ENCODE peak calls at places on chromosomes 12 and 14, in eight cellular contexts. A is activated CD8-positive, alpha-beta memory T cell treated with anti-CD3 and anti-CD28 coated beads for 48 hours; Z is effector memory CD8-positive, alpha-beta T cell; S is A673; L is substantia nigra; T is ovary; B is tibial nerve; R is stimulated activated CD4-positive, alpha-beta T cell treated with anti-CD3 and anti-CD28 coated beads, TNF-alpha, amount 100 ng/mL, for 1 hour. X is an unnamed sample.

GRCh38 chr12:2337031-2338010 is 284.5 kb downstream of the CACNA1C start:
- DNase-seq in T (no peak), R (no peak), A (no peak), S (no peak), L (no peak), Z (no peak), B (no peak), X (no peak)

GRCh38 chr14:103740991-103741689 is 25.5 kb downstream of the ZFYVE21 start:
- DNase-seq in B (peak; percentile 12), A (no peak), R (no peak), L (no peak), S (no peak), Z (no peak), T (peak; percentile 76), X (peak; percentile 59)

GRCh38 chr14:99995700-99996356 is 69.4 kb upstream of the EVL start:
- DNase-seq in B (peak; percentile 38), Z (peak; percentile 66), T (no peak), R (no peak), A (peak; percentile 33), S (peak; percentile 69), L (peak; percentile 27), X (peak; percentile 77)

GRCh38 chr12:464484-465267 is 4.9 kb downstream of the B4GALNT3 start:
- DNase-seq in R (no peak), A (no peak), T (no peak), S (no peak), Z (no peak), B (no peak), L (no peak), X (no peak)

GRCh38 chr14:75563931-75564330 is 14.5 kb upstream of the FLVCR2 start:
- DNase-seq in S (no peak), R (no peak), Z (no peak), L (no peak), B (no peak), A (no peak), T (no peak), X (no peak)

GRCh38 chr12:67637718-67638117 is 10.8 kb upstream of the DYRK2 start:
- DNase-seq in T (no peak), L (no peak), S (no peak), B (no peak), R (no peak), A (no peak), Z (no peak), X (no peak)

GRCh38 chr14:33287204-33287603 is 348.5 kb downstream of the NPAS3 start:
- DNase-seq in B (no peak), R (no peak), T (no peak), Z (no peak), S (peak; percentile 45), L (no peak), A (no peak), X (no peak)

GRCh38 chr14:61802010-61802621 is 39.9 kb downstream of the SNAPC1 start:
- DNase-seq in Z (no peak), A (no peak), B (no peak), S (no peak), T (no peak), R (no peak), L (no peak), X (no peak)

GRCh38 chr12:46489951-46490388 is 117.4 kb upstream of the SLC38A2 start:
- DNase-seq in A (no peak), S (no peak), R (no peak), L (no peak), T (no peak), B (no peak), Z (no peak), X (no peak)

GRCh38 chr12:100450726-100451125 is 22.9 kb upstream of the NR1H4 start:
- DNase-seq in R (no peak), L (no peak), Z (no peak), T (no peak), S (no peak), A (no peak), B (no peak), X (no peak)

GRCh38 chr12:74646831-74647230 is 109.2 kb downstream of the ATXN7L3B start:
- DNase-seq in Z (no peak), B (no peak), T (no peak), L (no peak), S (peak; percentile 80), A (no peak), R (no peak), X (no peak)

GRCh38 chr12:76037130-76038105 is 5.8 kb upstream of the PHLDA1 start:
- DNase-seq in A (no peak), L (no peak), S (peak; percentile 88), B (no peak), R (no peak), Z (peak; percentile 36), T (no peak), X (no peak)

GRCh38 chr12:107415066-107415465 is 270.5 kb upstream of the PWP1 start:
- DNase-seq in B (no peak), A (no peak), L (no peak), R (no peak), S (no peak), T (no peak), Z (no peak), X (no peak)

GRCh38 chr12:124636138-124636968 is 68.9 kb upstream of the NCOR2 start:
- DNase-seq in B (no peak), R (no peak), L (no peak), S (peak; percentile 64), A (peak; percentile 11), Z (no peak), T (no peak), X (no peak)

GRCh38 chr12:3662516-3662915 is 90.4 kb downstream of the CRACR2A start:
- DNase-seq in T (no peak), A (no peak), B (no peak), Z (no peak), L (no peak), R (no peak), S (peak; percentile 5), X (no peak)

GRCh38 chr12:28100717-28101116 is 89.5 kb upstream of the CCDC91 start:
- DNase-seq in B (no peak), S (no peak), Z (no peak), A (no peak), R (no peak), T (no peak), L (no peak), X (no peak)

GRCh38 chr14:62162998-62163589 is 400.9 kb downstream of the SNAPC1 start:
- DNase-seq in A (no peak), Z (peak; percentile 2), R (no peak), L (no peak), T (no peak), B (no peak), S (peak; percentile 74), X (no peak)

GRCh38 chr12:9039397-9039977 is 50.1 kb downstream of the KLRG1 start:
- DNase-seq in B (no peak), S (peak; percentile 69), L (no peak), A (no peak), Z (peak; percentile 23), R (no peak), T (no peak), X (no peak)

GRCh38 chr12:49583361-49584094 is 15.6 kb upstream of the MCRS1 start:
- DNase-seq in L (no peak), R (no peak), T (no peak), B (no peak), Z (no peak), A (no peak), S (no peak), X (no peak)

GRCh38 chr12:94098466-94098865 is 49.9 kb upstream of the PLXNC1 start:
- DNase-seq in R (no peak), L (no peak), A (no peak), B (no peak), Z (no peak), T (no peak), S (no peak), X (no peak)

GRCh38 chr12:73935817-73936216 is 601.8 kb upstream of the ATXN7L3B start:
- DNase-seq in A (no peak), S (peak; percentile 12), L (no peak), Z (no peak), T (no peak), B (no peak), R (no peak), X (no peak)

GRCh38 chr14:69259176-69259530 is 805 bp upstream of the GALNT16 start:
- DNase-seq in Z (no peak), L (no peak), T (no peak), B (no peak), S (no peak), A (no peak), R (no peak), X (no peak)

GRCh38 chr14:39593339-39593738 is 161.1 kb upstream of the FBXO33 start:
- DNase-seq in R (no peak), S (no peak), L (no peak), Z (no peak), T (no peak), B (no peak), A (no peak), X (no peak)

GRCh38 chr12:102300824-102301461 is 103.3 kb upstream of the PMCH start:
- DNase-seq in T (no peak), S (peak; percentile 66), A (no peak), R (no peak), B (no peak), Z (peak; percentile 5), L (no peak), X (no peak)

GRCh38 chr14:99757331-99758070 is 35.7 kb upstream of the EML1 start:
- DNase-seq in L (no peak), Z (no peak), A (no peak), B (no peak), R (no peak), S (peak; percentile 65), T (no peak), X (no peak)

GRCh38 chr12:45439039-45439438 is 223.1 kb downstream of the ANO6 start:
- DNase-seq in Z (no peak), S (no peak), L (no peak), R (no peak), T (no peak), A (no peak), B (no peak), X (no peak)

GRCh38 chr14:105330491-105330895 is 15.9 kb downstream of the PACS2 start:
- DNase-seq in L (no peak), T (no peak), S (peak; percentile 59), Z (no peak), A (no peak), B (no peak), R (no peak), X (peak; percentile 86)

GRCh38 chr14:92938235-92938875 is 15.4 kb downstream of the CHGA start:
- DNase-seq in B (no peak), A (no peak), Z (no peak), R (no peak), S (no peak), T (no peak), L (peak; percentile 34), X (no peak)

GRCh38 chr12:84822541-84822940 is 90.1 kb downstream of the SLC6A15 start:
- DNase-seq in A (no peak), S (no peak), T (no peak), B (no peak), Z (no peak), R (no peak), L (no peak), X (no peak)

GRCh38 chr12:27807063-27807703 is 27.1 kb upstream of the MANSC4 start:
- DNase-seq in S (no peak), L (no peak), B (no peak), Z (no peak), A (no peak), R (no peak), T (no peak), X (no peak)

GRCh38 chr12:117968826-117969659 is at the start of gene KSR2:
- DNase-seq in S (peak; percentile 63), L (peak; percentile 43), B (no peak), A (peak; percentile 21), R (no peak), Z (no peak), T (no peak), X (no peak)

X was measured in spleen.